ENCODE peak calls at places on chromosomes 5 and 9, in six cellular contexts. H, Z, V, T, P and E are unnamed samples.

GRCh38 chr5:177988989-177989625 is 6.9 kb downstream of the PROP1 start:
- DNase-seq in T (no peak), P (no peak), Z (no peak), H (no peak), V (no peak), E (no peak)

GRCh38 chr5:56561-57290 is 35.2 kb upstream of the PLEKHG4B start:
- DNase-seq in H (no peak), V (no peak), P (no peak), Z (no peak), T (no peak), E (no peak)

GRCh38 chr9:110370316-110370715 is 32.7 kb upstream of the TXNDC8 start:
- DNase-seq in T (no peak), V (no peak), H (no peak), Z (no peak), P (no peak), E (no peak)

GRCh38 chr5:137186759-137187461 is 312.2 kb downstream of the SPOCK1 start:
- DNase-seq in T (no peak), V (no peak), Z (peak; percentile 70), H (peak; percentile 57), P (no peak), E (peak; percentile 42)

GRCh38 chr5:65506961-65507360 is 25.2 kb upstream of the ADAMTS6 start:
- DNase-seq in T (no peak), V (no peak), H (no peak), P (no peak), Z (no peak), E (no peak)

GRCh38 chr9:88593537-88594185 is 58.7 kb downstream of the NXNL2 start:
- DNase-seq in Z (no peak), P (no peak), T (peak; percentile 34), H (peak; percentile 73), V (peak; percentile 39), E (peak; percentile 62)

GRCh38 chr5:121273818-121274433 is 577.8 kb upstream of the FTMT start:
- DNase-seq in Z (no peak), T (peak; percentile 74), H (no peak), V (peak; percentile 87), P (no peak), E (no peak)

GRCh38 chr9:97830884-97831829 is 21.9 kb upstream of the FOXE1 start:
- DNase-seq in T (no peak), Z (no peak), H (peak; percentile 21), P (no peak), V (no peak), E (no peak)

GRCh38 chr9:602716-603115 is 238.8 kb upstream of the DMRT1 start:
- DNase-seq in H (no peak), T (no peak), Z (no peak), P (no peak), V (no peak), E (no peak)

GRCh38 chr9:117645245-117645636 is 59.0 kb upstream of the TLR4 start:
- DNase-seq in Z (no peak), P (no peak), T (no peak), V (no peak), H (no peak), E (no peak)

GRCh38 chr5:14882658-14883580 is 11.3 kb upstream of the ANKH start:
- DNase-seq in H (no peak), V (no peak), T (no peak), Z (no peak), P (no peak), E (peak; percentile 71)

GRCh38 chr9:124743686-124744348 is 27.3 kb downstream of the NR6A1 start:
- DNase-seq in H (no peak), P (no peak), Z (no peak), T (no peak), V (no peak), E (no peak)

GRCh38 chr9:109699019-109699418 is 81.0 kb upstream of the PALM2AKAP2 start:
- DNase-seq in T (no peak), H (no peak), P (no peak), Z (no peak), V (no peak), E (no peak)

GRCh38 chr9:76294301-76294700 is 99.9 kb downstream of the RFK start:
- DNase-seq in H (no peak), Z (no peak), T (no peak), P (no peak), V (no peak), E (no peak)

GRCh38 chr9:21812415-21812814 is 10.0 kb downstream of the MTAP start:
- DNase-seq in T (no peak), H (peak; percentile 30), Z (no peak), V (peak; percentile 67), P (no peak), E (no peak)

GRCh38 chr5:150535611-150536010 is 27.7 kb downstream of the NDST1 start:
- DNase-seq in P (no peak), Z (no peak), T (no peak), V (no peak), H (no peak), E (no peak)

GRCh38 chr5:87722286-87722685 is 309.6 kb upstream of the CCNH start:
- DNase-seq in T (peak; percentile 33), Z (no peak), P (no peak), V (no peak), H (no peak), E (no peak)

GRCh38 chr9:75451505-75451904 is 363.2 kb downstream of the OSTF1 start:
- DNase-seq in H (no peak), P (no peak), Z (no peak), T (no peak), V (no peak), E (no peak)

GRCh38 chr5:94693043-94693822 is 74.8 kb downstream of the SLF1 start:
- DNase-seq in H (peak; percentile 10), T (peak; percentile 29), P (no peak), Z (no peak), V (peak; percentile 65), E (no peak)

GRCh38 chr5:96384353-96384752 is 48.7 kb downstream of the PCSK1 start:
- DNase-seq in T (peak; percentile 51), Z (no peak), V (peak; percentile 83), P (no peak), H (peak; percentile 92), E (peak; percentile 82)

GRCh38 chr5:1176473-1177391 is 24.7 kb upstream of the SLC6A19 start:
- DNase-seq in H (no peak), T (peak; percentile 48), V (no peak), Z (no peak), P (no peak), E (peak; percentile 24)

GRCh38 chr5:109329296-109330252 is 80.2 kb downstream of the PJA2 start:
- DNase-seq in T (no peak), P (no peak), H (no peak), Z (no peak), V (peak; percentile 57), E (no peak)

GRCh38 chr5:37283214-37283820 is 34.1 kb upstream of the CPLANE1 start:
- DNase-seq in T (no peak), Z (no peak), P (no peak), V (no peak), H (no peak), E (no peak)

GRCh38 chr5:36403601-36404311 is 102.1 kb upstream of the RANBP3L start:
- DNase-seq in T (no peak), P (no peak), V (no peak), Z (peak; percentile 75), H (peak; percentile 18), E (peak; percentile 53)

DNA sequence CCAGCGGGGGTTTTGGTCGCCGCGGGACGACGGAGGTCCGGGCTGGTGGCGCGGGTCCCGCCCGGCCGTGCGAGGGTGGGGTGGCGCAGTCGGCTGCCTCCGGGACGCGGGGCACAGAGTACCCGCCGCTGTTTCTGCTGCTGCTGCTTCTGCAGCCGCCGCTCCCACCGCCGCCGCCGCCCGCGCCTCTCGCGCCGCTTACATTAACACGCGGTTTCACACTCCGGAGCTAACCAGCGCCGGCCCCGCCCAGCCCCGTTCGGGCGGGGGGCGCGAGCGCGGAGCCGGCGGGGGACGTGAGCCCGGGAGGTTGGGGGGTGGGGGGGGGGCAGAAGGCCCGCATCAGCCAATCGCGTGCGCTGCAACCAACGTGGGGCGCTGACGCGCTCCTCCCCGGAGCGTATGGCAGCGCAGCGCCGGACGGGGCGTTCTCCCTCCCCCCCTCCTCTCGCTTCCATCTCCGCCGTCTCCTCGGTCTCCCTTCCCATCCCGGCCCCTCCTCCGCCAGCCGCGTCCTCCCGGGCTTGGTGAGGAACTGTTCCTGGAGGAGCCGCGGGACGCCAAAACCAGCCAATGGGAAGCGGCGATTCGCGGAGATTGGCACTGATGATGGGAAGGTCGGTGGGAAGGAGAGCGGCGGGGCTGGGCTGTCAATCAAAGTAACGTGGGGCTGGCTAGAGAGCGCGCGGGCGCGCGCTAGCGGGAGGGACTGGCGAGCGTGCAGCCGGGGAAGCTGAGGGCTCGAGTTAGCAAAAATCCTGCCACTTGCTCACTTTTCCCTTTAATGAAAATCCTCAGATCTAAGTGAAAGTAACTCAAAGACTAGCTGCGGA is at the start of gene TLE1:
- DNase-seq in T (peak; percentile 97), Z (peak; percentile 100), P (peak; percentile 99), H (peak; percentile 100), V (peak; percentile 100), E (peak; percentile 99)
- TF ChIP-seq POLR2A in T (peak; percentile 23), Z (peak; percentile 66), P (peak; percentile 29), H (peak; percentile 88), V (peak; percentile 31), E (peak; percentile 92)

DNA sequence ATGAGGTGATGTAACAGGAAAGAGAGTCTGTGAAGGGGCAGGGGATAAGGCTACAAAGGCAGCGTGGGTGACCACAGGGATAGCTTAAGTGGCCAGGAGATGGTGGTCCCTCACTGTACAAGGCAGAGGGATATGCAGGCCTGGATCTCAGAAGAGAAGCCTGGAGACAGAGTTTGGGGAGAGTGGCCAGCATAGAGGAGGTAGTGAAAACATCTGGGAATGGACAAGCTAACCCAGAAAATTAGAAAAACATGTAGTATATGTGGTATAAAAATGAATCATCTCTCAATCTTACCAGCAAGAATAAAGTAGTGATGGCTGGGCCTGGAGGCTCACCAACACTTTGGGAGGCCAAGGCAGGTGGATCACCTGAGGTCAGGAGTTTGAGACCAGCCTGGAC is 349.2 kb upstream of the KLF4 start:
- DNase-seq in P (no peak), V (no peak), T (no peak), H (no peak), Z (no peak), E (no peak)
- TF ChIP-seq POLR2A in P (no peak), V (no peak), T (no peak), H (no peak), Z (no peak), E (no peak)

GRCh38 chr9:5450360-5451051 is at the start of gene CD274:
- DNase-seq in V (peak; percentile 92), H (peak; percentile 93), Z (peak; percentile 93), P (peak; percentile 82), T (peak; percentile 80), E (peak; percentile 94)
- TF ChIP-seq POLR2A in V (peak; percentile 82), H (peak; percentile 61), Z (no peak), P (no peak), T (peak; percentile 68), E (no peak)

DNA sequence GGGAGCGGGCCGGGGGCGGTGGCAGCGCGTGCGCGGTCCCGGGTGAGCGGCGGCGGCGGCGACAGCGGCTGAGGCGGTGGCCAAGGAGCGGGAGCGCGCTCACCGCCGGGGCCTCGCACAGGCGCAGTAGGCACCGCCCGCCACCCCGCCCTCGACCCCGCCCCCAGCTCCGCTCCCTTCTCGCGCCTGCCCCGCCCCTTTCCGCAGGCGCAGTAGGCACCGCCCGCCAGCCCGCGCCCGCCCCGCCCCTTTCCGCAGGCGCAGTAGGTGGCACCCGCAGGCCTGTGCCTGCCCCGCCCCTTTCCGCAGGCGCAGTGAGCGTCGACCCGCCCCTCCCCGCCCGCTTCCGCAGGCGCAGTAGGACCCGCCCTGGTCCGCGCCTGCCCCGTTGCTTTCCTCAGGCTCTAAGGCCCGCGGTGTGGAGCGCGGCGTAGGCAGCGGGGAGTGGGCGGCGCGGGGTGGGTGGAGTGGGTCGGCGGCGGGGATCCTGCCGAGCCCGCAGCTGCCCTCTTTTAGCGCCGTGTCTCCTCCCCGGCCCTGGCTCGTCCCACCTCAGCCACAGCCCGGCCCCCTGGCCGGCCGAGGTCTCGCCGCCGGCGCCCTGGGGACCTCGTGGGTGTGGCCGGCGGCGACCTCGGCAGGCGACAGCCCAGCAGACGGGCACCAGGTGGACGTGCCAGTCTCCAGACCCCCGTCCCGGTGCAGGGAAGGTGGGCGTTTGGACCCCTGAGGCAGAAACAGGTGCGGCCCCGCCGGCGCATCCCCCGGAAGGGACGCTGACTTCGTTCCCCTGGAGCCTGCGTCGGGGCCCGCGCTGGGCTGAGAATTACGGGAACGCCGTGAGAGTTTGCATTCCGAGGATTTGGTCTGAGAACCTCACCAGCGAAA is at the start of gene CAMSAP1:
- DNase-seq in T (peak; percentile 74), Z (peak; percentile 96), V (peak; percentile 95), H (peak; percentile 92), P (peak; percentile 94), E (peak; percentile 94)
- TF ChIP-seq POLR2A in T (peak; percentile 27), Z (no peak), V (peak; percentile 45), H (peak; percentile 38), P (no peak), E (peak; percentile 83)